ENCODE peak calls at places on chromosomes 7 and 10, in six cellular contexts. One of them, this sample, is unnamed.

GRCh38 chr10:15789793-15790525 is 70.2 kb upstream of the ITGA8 start:
- DNase-seq in Panc1: no peak
- DNase-seq in mesothelial cell of epicardium: no peak
- DNase-seq in iris pigment epithelial cell: peak; percentile 93
- DNase-seq in NCI-H69: no peak
- DNase-seq in left cardiac atrium: no peak
- DNase-seq in this sample: peak; percentile 82

GRCh38 chr10:133465950-133466474 is 12.3 kb downstream of the SCART1 start:
- DNase-seq in mesothelial cell of epicardium: no peak
- DNase-seq in NCI-H69: no peak
- DNase-seq in Panc1: no peak
- DNase-seq in iris pigment epithelial cell: no peak
- DNase-seq in left cardiac atrium: no peak
- DNase-seq in this sample: no peak

GRCh38 chr10:21385996-21386620 is 139.4 kb downstream of the SKIDA1 start:
- DNase-seq in iris pigment epithelial cell: no peak
- DNase-seq in NCI-H69: no peak
- DNase-seq in left cardiac atrium: no peak
- DNase-seq in Panc1: no peak
- DNase-seq in mesothelial cell of epicardium: no peak
- DNase-seq in this sample: peak; percentile 29

GRCh38 chr7:44216019-44216418 is 15.2 kb downstream of the YKT6 start:
- DNase-seq in mesothelial cell of epicardium: peak; percentile 10
- DNase-seq in iris pigment epithelial cell: no peak
- DNase-seq in NCI-H69: peak; percentile 90
- DNase-seq in left cardiac atrium: no peak
- DNase-seq in Panc1: no peak
- DNase-seq in this sample: no peak

GRCh38 chr10:68099736-68100135 is 9.6 kb upstream of the MYPN start:
- DNase-seq in iris pigment epithelial cell: peak; percentile 94
- DNase-seq in NCI-H69: no peak
- DNase-seq in left cardiac atrium: no peak
- DNase-seq in Panc1: no peak
- DNase-seq in mesothelial cell of epicardium: no peak
- DNase-seq in this sample: peak; percentile 83

GRCh38 chr7:129707910-129708490 is 96.5 kb downstream of the NRF1 start:
- DNase-seq in iris pigment epithelial cell: no peak
- DNase-seq in Panc1: no peak
- DNase-seq in left cardiac atrium: no peak
- DNase-seq in mesothelial cell of epicardium: no peak
- DNase-seq in NCI-H69: no peak
- DNase-seq in this sample: no peak

GRCh38 chr10:50574305-50574704 is 49.5 kb downstream of the SGMS1 start:
- DNase-seq in iris pigment epithelial cell: no peak
- DNase-seq in NCI-H69: no peak
- DNase-seq in left cardiac atrium: no peak
- DNase-seq in mesothelial cell of epicardium: no peak
- DNase-seq in Panc1: no peak
- DNase-seq in this sample: no peak

GRCh38 chr7:158646766-158647474 is 57.7 kb downstream of the NCAPG2 start:
- DNase-seq in iris pigment epithelial cell: peak; percentile 7
- DNase-seq in NCI-H69: peak; percentile 51
- DNase-seq in mesothelial cell of epicardium: no peak
- DNase-seq in left cardiac atrium: no peak
- DNase-seq in Panc1: peak; percentile 12
- DNase-seq in this sample: peak; percentile 12

GRCh38 chr7:92988051-92988450 is 129.7 kb downstream of the SAMD9 start:
- DNase-seq in Panc1: no peak
- DNase-seq in left cardiac atrium: no peak
- DNase-seq in NCI-H69: peak; percentile 29
- DNase-seq in mesothelial cell of epicardium: no peak
- DNase-seq in iris pigment epithelial cell: peak; percentile 69
- DNase-seq in this sample: peak; percentile 74

GRCh38 chr10:105540381-105540780 is 899.3 kb downstream of the SORCS3 start:
- DNase-seq in Panc1: no peak
- DNase-seq in NCI-H69: peak; percentile 70
- DNase-seq in left cardiac atrium: no peak
- DNase-seq in mesothelial cell of epicardium: no peak
- DNase-seq in iris pigment epithelial cell: no peak
- DNase-seq in this sample: no peak

GRCh38 chr10:94614558-94614957 is 69.0 kb downstream of the HELLS start:
- DNase-seq in mesothelial cell of epicardium: no peak
- DNase-seq in Panc1: no peak
- DNase-seq in left cardiac atrium: no peak
- DNase-seq in iris pigment epithelial cell: no peak
- DNase-seq in NCI-H69: no peak
- DNase-seq in this sample: no peak

GRCh38 chr10:112082134-112082533 is 101.4 kb downstream of the GPAM start:
- DNase-seq in Panc1: no peak
- DNase-seq in left cardiac atrium: peak; percentile 31
- DNase-seq in mesothelial cell of epicardium: no peak
- DNase-seq in NCI-H69: peak; percentile 51
- DNase-seq in iris pigment epithelial cell: no peak
- DNase-seq in this sample: no peak

GRCh38 chr7:127935847-127936376 is 95.3 kb downstream of the LRRC4 start:
- DNase-seq in NCI-H69: peak; percentile 56
- DNase-seq in left cardiac atrium: no peak
- DNase-seq in Panc1: no peak
- DNase-seq in mesothelial cell of epicardium: no peak
- DNase-seq in iris pigment epithelial cell: no peak
- DNase-seq in this sample: no peak

GRCh38 chr7:149125864-149126661 is at the start of gene ZNF425:
- DNase-seq in Panc1: peak; percentile 59
- DNase-seq in mesothelial cell of epicardium: peak; percentile 91
- DNase-seq in iris pigment epithelial cell: peak; percentile 88
- DNase-seq in left cardiac atrium: peak; percentile 94
- DNase-seq in NCI-H69: peak; percentile 96
- DNase-seq in this sample: peak; percentile 91

GRCh38 chr10:110491346-110491745 is 6.4 kb upstream of the DUSP5 start:
- DNase-seq in left cardiac atrium: no peak
- DNase-seq in Panc1: peak; percentile 38
- DNase-seq in NCI-H69: no peak
- DNase-seq in iris pigment epithelial cell: peak; percentile 62
- DNase-seq in mesothelial cell of epicardium: no peak
- DNase-seq in this sample: no peak

GRCh38 chr7:105896407-105896842 is 20.0 kb upstream of the ATXN7L1 start:
- DNase-seq in mesothelial cell of epicardium: no peak
- DNase-seq in NCI-H69: peak; percentile 97
- DNase-seq in left cardiac atrium: no peak
- DNase-seq in iris pigment epithelial cell: no peak
- DNase-seq in Panc1: no peak
- DNase-seq in this sample: no peak

GRCh38 chr7:76267107-76267834 is 35.2 kb upstream of the HSPB1 start:
- DNase-seq in Panc1: no peak
- DNase-seq in iris pigment epithelial cell: no peak
- DNase-seq in mesothelial cell of epicardium: no peak
- DNase-seq in left cardiac atrium: no peak
- DNase-seq in NCI-H69: peak; percentile 51
- DNase-seq in this sample: no peak

GRCh38 chr7:137151056-137151731 is 192.3 kb downstream of the PTN start:
- DNase-seq in left cardiac atrium: no peak
- DNase-seq in NCI-H69: peak; percentile 66
- DNase-seq in mesothelial cell of epicardium: no peak
- DNase-seq in iris pigment epithelial cell: peak; percentile 78
- DNase-seq in Panc1: no peak
- DNase-seq in this sample: peak; percentile 48

GRCh38 chr10:86400705-86401587 is 34.4 kb upstream of the GRID1 start:
- DNase-seq in left cardiac atrium: peak; percentile 75
- DNase-seq in Panc1: no peak
- DNase-seq in iris pigment epithelial cell: peak; percentile 31
- DNase-seq in NCI-H69: peak; percentile 65
- DNase-seq in mesothelial cell of epicardium: no peak
- DNase-seq in this sample: peak; percentile 46